ENCODE peak calls at places on chromosomes 16 and 17, in four cellular contexts. N is GM04504, C is NCI-H1436, T is T follicular helper cell. R is an unnamed sample.

GRCh38 chr16:50351952-50352351 is 16.8 kb downstream of the BRD7 start:
- DNase-seq in N (no peak), T (no peak), C (no peak), R (no peak)

GRCh38 chr17:27355419-27355818 is 61.5 kb downstream of the WSB1 start:
- DNase-seq in T (no peak), C (no peak), N (no peak), R (no peak)

GRCh38 chr16:82612263-82612662 is 14.5 kb upstream of the CDH13 start:
- DNase-seq in N (no peak), C (no peak), T (no peak), R (no peak)

GRCh38 chr16:9033125-9033830 is 58.2 kb upstream of the HAPSTR1 start:
- DNase-seq in C (no peak), T (no peak), N (no peak), R (no peak)

GRCh38 chr17:2940352-2940751 is 123.1 kb downstream of the OR1D5 start:
- DNase-seq in T (no peak), C (no peak), N (no peak), R (no peak)

GRCh38 chr17:65193305-65194293 is 56.4 kb downstream of the RGS9 start:
- DNase-seq in T (no peak), N (no peak), C (no peak), R (no peak)

GRCh38 chr16:66523861-66524354 is 26.0 kb downstream of the TK2 start:
- DNase-seq in T (no peak), N (no peak), C (no peak), R (no peak)

GRCh38 chr17:61349350-61349749 is 50.3 kb upstream of the TBX2 start:
- DNase-seq in T (no peak), C (no peak), N (no peak), R (no peak)

GRCh38 chr16:2026461-2027023 is at the start of gene NHERF2:
- DNase-seq in C (no peak), T (no peak), N (no peak), R (peak)

GRCh38 chr16:89921131-89921698 is 1.9 kb upstream of the TUBB3 start:
- DNase-seq in C (no peak), T (no peak), N (no peak), R (no peak)

GRCh38 chr17:57975044-57975443 is 13.0 kb downstream of the VEZF1 start:
- DNase-seq in T (no peak), C (no peak), N (no peak), R (no peak)

GRCh38 chr16:9012848-9013507 is 49.3 kb upstream of the USP7 start:
- DNase-seq in T (no peak), C (no peak), N (no peak), R (no peak)

GRCh38 chr16:86466695-86467406 is 43.5 kb upstream of the FOXF1 start:
- DNase-seq in C (no peak), T (no peak), N (no peak), R (no peak)